ENCODE peak calls at places on chromosomes 7 and 10, in eight cellular contexts. One of them, this sample, is unnamed.

GRCh38 chr10:61285749-61286148 is 167.4 kb downstream of the TMEM26 start:
- DNase-seq in AG10803: peak; percentile 54
- DNase-seq in activated CD4-positive, CD25-positive, alpha-beta regulatory T cell treated with anti-CD3 and anti-CD28 coated beads, Interleukin-2, amount 50 U/mL, for 72 hours: no peak
- DNase-seq in OCI-M1: no peak
- DNase-seq in pancreas: no peak
- DNase-seq in foreskin fibroblast: peak; percentile 65
- DNase-seq in cerebellar nuclear complex: no peak
- DNase-seq in NAMALWA: no peak
- DNase-seq in this sample: no peak

GRCh38 chr7:83517026-83517700 is 131.8 kb downstream of the SEMA3E start:
- DNase-seq in AG10803: no peak
- DNase-seq in activated CD4-positive, CD25-positive, alpha-beta regulatory T cell treated with anti-CD3 and anti-CD28 coated beads, Interleukin-2, amount 50 U/mL, for 72 hours: no peak
- DNase-seq in OCI-M1: no peak
- DNase-seq in pancreas: no peak
- DNase-seq in foreskin fibroblast: no peak
- DNase-seq in cerebellar nuclear complex: no peak
- DNase-seq in NAMALWA: peak; percentile 51
- DNase-seq in this sample: no peak

GRCh38 chr10:102627446-102628293 is 16.6 kb upstream of the TRIM8 start:
- DNase-seq in AG10803: peak; percentile 74
- DNase-seq in activated CD4-positive, CD25-positive, alpha-beta regulatory T cell treated with anti-CD3 and anti-CD28 coated beads, Interleukin-2, amount 50 U/mL, for 72 hours: no peak
- DNase-seq in OCI-M1: no peak
- DNase-seq in pancreas: peak; percentile 64
- DNase-seq in foreskin fibroblast: peak; percentile 85
- DNase-seq in cerebellar nuclear complex: no peak
- DNase-seq in NAMALWA: no peak
- DNase-seq in this sample: no peak

GRCh38 chr7:12030116-12030515 is 181.0 kb upstream of the TMEM106B start:
- DNase-seq in AG10803: peak; percentile 30
- DNase-seq in activated CD4-positive, CD25-positive, alpha-beta regulatory T cell treated with anti-CD3 and anti-CD28 coated beads, Interleukin-2, amount 50 U/mL, for 72 hours: no peak
- DNase-seq in OCI-M1: no peak
- DNase-seq in pancreas: no peak
- DNase-seq in foreskin fibroblast: peak; percentile 38
- DNase-seq in cerebellar nuclear complex: no peak
- DNase-seq in NAMALWA: no peak
- DNase-seq in this sample: no peak

GRCh38 chr7:44109991-44110390 is 5.8 kb downstream of the AEBP1 start:
- DNase-seq in AG10803: no peak
- DNase-seq in activated CD4-positive, CD25-positive, alpha-beta regulatory T cell treated with anti-CD3 and anti-CD28 coated beads, Interleukin-2, amount 50 U/mL, for 72 hours: no peak
- DNase-seq in OCI-M1: no peak
- DNase-seq in pancreas: no peak
- DNase-seq in foreskin fibroblast: no peak
- DNase-seq in cerebellar nuclear complex: no peak
- DNase-seq in NAMALWA: no peak
- DNase-seq in this sample: no peak

GRCh38 chr7:139451638-139452037 is 31.8 kb downstream of the KLRG2 start:
- DNase-seq in AG10803: no peak
- DNase-seq in activated CD4-positive, CD25-positive, alpha-beta regulatory T cell treated with anti-CD3 and anti-CD28 coated beads, Interleukin-2, amount 50 U/mL, for 72 hours: no peak
- DNase-seq in OCI-M1: peak; percentile 1
- DNase-seq in pancreas: no peak
- DNase-seq in foreskin fibroblast: peak; percentile 32
- DNase-seq in cerebellar nuclear complex: no peak
- DNase-seq in NAMALWA: no peak
- DNase-seq in this sample: no peak

GRCh38 chr7:77989981-77990566 is 191.5 kb downstream of the PHTF2 start:
- DNase-seq in AG10803: no peak
- DNase-seq in activated CD4-positive, CD25-positive, alpha-beta regulatory T cell treated with anti-CD3 and anti-CD28 coated beads, Interleukin-2, amount 50 U/mL, for 72 hours: no peak
- DNase-seq in OCI-M1: peak; percentile 97
- DNase-seq in pancreas: no peak
- DNase-seq in foreskin fibroblast: no peak
- DNase-seq in cerebellar nuclear complex: no peak
- DNase-seq in NAMALWA: peak; percentile 67
- DNase-seq in this sample: no peak

GRCh38 chr7:130363156-130363847 is 17.0 kb upstream of the CPA1 start:
- DNase-seq in AG10803: peak; percentile 99
- DNase-seq in activated CD4-positive, CD25-positive, alpha-beta regulatory T cell treated with anti-CD3 and anti-CD28 coated beads, Interleukin-2, amount 50 U/mL, for 72 hours: no peak
- DNase-seq in OCI-M1: no peak
- DNase-seq in pancreas: no peak
- DNase-seq in foreskin fibroblast: peak; percentile 98
- DNase-seq in cerebellar nuclear complex: no peak
- DNase-seq in NAMALWA: no peak
- DNase-seq in this sample: no peak

GRCh38 chr7:89238156-89238555 is 442.6 kb upstream of the TEX47 start:
- DNase-seq in AG10803: no peak
- DNase-seq in activated CD4-positive, CD25-positive, alpha-beta regulatory T cell treated with anti-CD3 and anti-CD28 coated beads, Interleukin-2, amount 50 U/mL, for 72 hours: no peak
- DNase-seq in OCI-M1: no peak
- DNase-seq in pancreas: no peak
- DNase-seq in foreskin fibroblast: peak; percentile 88
- DNase-seq in cerebellar nuclear complex: no peak
- DNase-seq in NAMALWA: no peak
- DNase-seq in this sample: no peak

GRCh38 chr10:107914450-107915276 is 750.2 kb upstream of the SORCS1 start:
- DNase-seq in AG10803: peak; percentile 3
- DNase-seq in activated CD4-positive, CD25-positive, alpha-beta regulatory T cell treated with anti-CD3 and anti-CD28 coated beads, Interleukin-2, amount 50 U/mL, for 72 hours: no peak
- DNase-seq in OCI-M1: no peak
- DNase-seq in pancreas: peak; percentile 65
- DNase-seq in foreskin fibroblast: peak; percentile 60
- DNase-seq in cerebellar nuclear complex: no peak
- DNase-seq in NAMALWA: no peak
- DNase-seq in this sample: peak; percentile 10

GRCh38 chr7:17302575-17303142 is 4.2 kb downstream of the AHR start:
- DNase-seq in AG10803: peak; percentile 77
- DNase-seq in activated CD4-positive, CD25-positive, alpha-beta regulatory T cell treated with anti-CD3 and anti-CD28 coated beads, Interleukin-2, amount 50 U/mL, for 72 hours: no peak
- DNase-seq in OCI-M1: peak; percentile 76
- DNase-seq in pancreas: no peak
- DNase-seq in foreskin fibroblast: peak; percentile 74
- DNase-seq in cerebellar nuclear complex: no peak
- DNase-seq in NAMALWA: no peak
- DNase-seq in this sample: no peak

GRCh38 chr10:128064615-128065580 is 61.3 kb downstream of the MKI67 start:
- DNase-seq in AG10803: peak; percentile 89
- DNase-seq in activated CD4-positive, CD25-positive, alpha-beta regulatory T cell treated with anti-CD3 and anti-CD28 coated beads, Interleukin-2, amount 50 U/mL, for 72 hours: peak; percentile 49
- DNase-seq in OCI-M1: peak; percentile 84
- DNase-seq in pancreas: no peak
- DNase-seq in foreskin fibroblast: peak; percentile 23
- DNase-seq in cerebellar nuclear complex: no peak
- DNase-seq in NAMALWA: peak; percentile 90
- DNase-seq in this sample: no peak

GRCh38 chr10:88792656-88793055 is 9.9 kb upstream of the LIPM start:
- DNase-seq in AG10803: peak; percentile 28
- DNase-seq in activated CD4-positive, CD25-positive, alpha-beta regulatory T cell treated with anti-CD3 and anti-CD28 coated beads, Interleukin-2, amount 50 U/mL, for 72 hours: no peak
- DNase-seq in OCI-M1: peak; percentile 81
- DNase-seq in pancreas: no peak
- DNase-seq in foreskin fibroblast: peak; percentile 76
- DNase-seq in cerebellar nuclear complex: no peak
- DNase-seq in NAMALWA: no peak
- DNase-seq in this sample: no peak

This sample was measured in HEK293T.